ENCODE peak calls at places on chromosomes 6 and 20, in five cellular contexts. One of them, this sample, is unnamed.

GRCh38 chr20:63596423-63596822 is 22.4 kb upstream of the HELZ2 start:
- DNase-seq in pancreas: peak
- DNase-seq in left kidney: no peak
- DNase-seq in left ventricle myocardium inferior: no peak
- DNase-seq in GM12891: no peak
- DNase-seq in this sample: no peak

GRCh38 chr6:7431594-7432390 is 42.2 kb downstream of the RIOK1 start:
- DNase-seq in pancreas: peak
- DNase-seq in left kidney: no peak
- DNase-seq in left ventricle myocardium inferior: no peak
- DNase-seq in GM12891: no peak
- DNase-seq in this sample: peak

GRCh38 chr6:55953384-55953783 is 78.0 kb upstream of the BMP5 start:
- DNase-seq in pancreas: no peak
- DNase-seq in left kidney: peak
- DNase-seq in left ventricle myocardium inferior: no peak
- DNase-seq in GM12891: no peak
- DNase-seq in this sample: peak

GRCh38 chr6:142404751-142405150 is 102.9 kb downstream of the ADGRG6 start:
- DNase-seq in pancreas: no peak
- DNase-seq in left kidney: no peak
- DNase-seq in left ventricle myocardium inferior: no peak
- DNase-seq in GM12891: no peak
- DNase-seq in this sample: no peak

GRCh38 chr6:104161960-104162669 is 697.6 kb downstream of the HACE1 start:
- DNase-seq in pancreas: no peak
- DNase-seq in left kidney: no peak
- DNase-seq in left ventricle myocardium inferior: no peak
- DNase-seq in GM12891: no peak
- DNase-seq in this sample: peak

GRCh38 chr6:28211840-28212509 is 13.1 kb upstream of the ZSCAN9 start:
- DNase-seq in pancreas: no peak
- DNase-seq in left kidney: no peak
- DNase-seq in left ventricle myocardium inferior: no peak
- DNase-seq in GM12891: no peak
- DNase-seq in this sample: no peak

GRCh38 chr6:16765235-16765634 is 4.0 kb upstream of the ATXN1 start:
- DNase-seq in pancreas: no peak
- DNase-seq in left kidney: no peak
- DNase-seq in left ventricle myocardium inferior: no peak
- DNase-seq in GM12891: no peak
- DNase-seq in this sample: peak

GRCh38 chr6:16524380-16524707 is 236.9 kb downstream of the ATXN1 start:
- DNase-seq in pancreas: no peak
- DNase-seq in left kidney: no peak
- DNase-seq in left ventricle myocardium inferior: no peak
- DNase-seq in GM12891: no peak
- DNase-seq in this sample: peak

GRCh38 chr20:51591871-51592270 is 49.4 kb upstream of the NFATC2 start:
- DNase-seq in pancreas: no peak
- DNase-seq in left kidney: no peak
- DNase-seq in left ventricle myocardium inferior: no peak
- DNase-seq in GM12891: no peak
- DNase-seq in this sample: no peak

GRCh38 chr20:37205130-37205529 is 25.8 kb upstream of the MROH8 start:
- DNase-seq in pancreas: no peak
- DNase-seq in left kidney: no peak
- DNase-seq in left ventricle myocardium inferior: no peak
- DNase-seq in GM12891: no peak
- DNase-seq in this sample: no peak

GRCh38 chr6:110326609-110327008 is 31.5 kb downstream of the METTL24 start:
- DNase-seq in pancreas: no peak
- DNase-seq in left kidney: no peak
- DNase-seq in left ventricle myocardium inferior: no peak
- DNase-seq in GM12891: no peak
- DNase-seq in this sample: no peak

GRCh38 chr6:31399589-31400466 is 3.6 kb upstream of the MICA start:
- DNase-seq in pancreas: peak
- DNase-seq in left kidney: peak
- DNase-seq in left ventricle myocardium inferior: peak
- DNase-seq in GM12891: no peak
- DNase-seq in this sample: peak

GRCh38 chr6:96923871-96924493 is 546 bp upstream of the KLHL32 start:
- DNase-seq in pancreas: no peak
- DNase-seq in left kidney: peak
- DNase-seq in left ventricle myocardium inferior: no peak
- DNase-seq in GM12891: no peak
- DNase-seq in this sample: no peak

GRCh38 chr6:41373919-41374617 is 38.7 kb downstream of the NCR2 start:
- DNase-seq in pancreas: peak
- DNase-seq in left kidney: peak
- DNase-seq in left ventricle myocardium inferior: no peak
- DNase-seq in GM12891: no peak
- DNase-seq in this sample: peak

GRCh38 chr6:21023210-21023609 is 489.0 kb downstream of the CDKAL1 start:
- DNase-seq in pancreas: no peak
- DNase-seq in left kidney: no peak
- DNase-seq in left ventricle myocardium inferior: no peak
- DNase-seq in GM12891: no peak
- DNase-seq in this sample: no peak

GRCh38 chr6:13486679-13487121 is 700 bp downstream of the GFOD1 start:
- DNase-seq in pancreas: peak
- DNase-seq in left kidney: peak
- DNase-seq in left ventricle myocardium inferior: peak
- DNase-seq in GM12891: peak
- DNase-seq in this sample: peak

GRCh38 chr6:156991971-156992370 is 214.8 kb downstream of the ARID1B start:
- DNase-seq in pancreas: no peak
- DNase-seq in left kidney: no peak
- DNase-seq in left ventricle myocardium inferior: no peak
- DNase-seq in GM12891: no peak
- DNase-seq in this sample: peak

GRCh38 chr20:49630396-49630951 is 62.5 kb upstream of the PTGIS start:
- DNase-seq in pancreas: no peak
- DNase-seq in left kidney: no peak
- DNase-seq in left ventricle myocardium inferior: no peak
- DNase-seq in GM12891: peak
- DNase-seq in this sample: no peak